ENCODE peak calls at places on chromosomes 5 and 9, in ten cellular contexts. R, N, X, J, P, F, E, T, C and D are unnamed samples. For H3K36me3, the result is how much of the 10 kb centered on the place peaks cover.

GRCh38 chr9:6243746-6244145 is 28.1 kb downstream of the IL33 start:
- DNase-seq in J (no peak), C (no peak), F (no peak), X (no peak), N (peak), R (no peak), T (no peak), E (peak), P (no peak), D (no peak)

GRCh38 chr9:12718482-12719026 is 25.4 kb downstream of the TYRP1 start:
- DNase-seq in E (peak), P (peak), F (peak), N (peak), C (no peak), R (peak), J (no peak), X (peak), T (no peak), D (no peak)

GRCh38 chr9:4849364-4849763 is 56.6 kb downstream of the RCL1 start:
- DNase-seq in N (no peak), J (no peak), F (no peak), P (no peak), T (no peak), E (no peak), X (no peak), R (no peak), C (peak), D (no peak)

GRCh38 chr9:112971415-112971814 is 40.6 kb downstream of the ZNF883 start:
- DNase-seq in T (no peak), E (peak), X (no peak), N (peak), R (peak), C (peak), J (no peak), F (no peak), P (peak), D (no peak)

GRCh38 chr5:131996210-131997025 is 15.0 kb downstream of the ACSL6 start:
- DNase-seq in N (no peak), F (peak), E (no peak), X (no peak), P (no peak), T (no peak), J (no peak), C (no peak), R (no peak), D (no peak)

GRCh38 chr5:37839441-37840035 is 303 bp downstream of the GDNF start:
- DNase-seq in E (peak), J (no peak), P (no peak), R (peak), T (peak), F (peak), C (no peak), X (peak), N (peak), D (peak)

GRCh38 chr5:164861610-164862009 is 1356.2 kb downstream of the MAT2B start:
- DNase-seq in E (no peak), R (no peak), J (no peak), N (no peak), F (no peak), C (no peak), X (no peak), T (no peak), P (no peak), D (no peak)

GRCh38 chr9:109482391-109482916 is 15.7 kb downstream of the PTPN3 start:
- DNase-seq in N (no peak), F (no peak), T (no peak), E (no peak), C (no peak), J (no peak), X (no peak), P (no peak), R (no peak), D (no peak)

GRCh38 chr5:172929371-172929838 is 29.8 kb upstream of the RPL26L1 start:
- DNase-seq in R (no peak), J (peak), X (no peak), E (no peak), T (no peak), P (no peak), F (no peak), N (peak), C (no peak), D (no peak)
- TF ChIP-seq CTCF in R (no peak), J (peak), X (no peak), E (no peak), T (no peak), P (no peak), F (no peak), N (peak), C (no peak), D (no peak)

GRCh38 chr5:157538311-157538710 is 37.3 kb downstream of the ADAM19 start:
- DNase-seq in T (no peak), N (no peak), F (no peak), X (no peak), R (no peak), C (no peak), J (no peak), E (no peak), P (no peak), D (no peak)
- H3K36me3 ChIP-seq in T (under half), N (under half), F (under half), X (under half), R (under half), C (under half), J (under half), E (under half), P (under half), D (under half)

GRCh38 chr9:23551929-23552707 is 273.9 kb downstream of the ELAVL2 start:
- DNase-seq in E (no peak), F (no peak), X (no peak), C (no peak), N (no peak), T (no peak), P (no peak), R (no peak), J (no peak), D (no peak)

GRCh38 chr9:23552876-23553275 is 273.2 kb downstream of the ELAVL2 start:
- DNase-seq in R (no peak), F (no peak), E (no peak), C (no peak), J (no peak), X (no peak), P (no peak), T (no peak), N (no peak), D (no peak)

GRCh38 chr9:23556459-23556858 is 269.6 kb downstream of the ELAVL2 start:
- DNase-seq in F (no peak), R (no peak), T (no peak), J (no peak), N (no peak), X (no peak), C (no peak), P (no peak), E (peak), D (no peak)

GRCh38 chr9:23555849-23556248 is 270.2 kb downstream of the ELAVL2 start:
- DNase-seq in J (no peak), E (no peak), X (no peak), F (no peak), R (peak), T (no peak), N (no peak), C (no peak), P (no peak), D (no peak)

GRCh38 chr9:23554691-23555090 is 271.3 kb downstream of the ELAVL2 start:
- DNase-seq in E (no peak), N (no peak), T (no peak), R (no peak), C (no peak), P (no peak), J (no peak), F (no peak), X (no peak), D (no peak)
- TF ChIP-seq CTCF in E (no peak), N (no peak), T (no peak), R (no peak), C (no peak), P (no peak), J (no peak), F (no peak), X (no peak), D (no peak)

DNA sequence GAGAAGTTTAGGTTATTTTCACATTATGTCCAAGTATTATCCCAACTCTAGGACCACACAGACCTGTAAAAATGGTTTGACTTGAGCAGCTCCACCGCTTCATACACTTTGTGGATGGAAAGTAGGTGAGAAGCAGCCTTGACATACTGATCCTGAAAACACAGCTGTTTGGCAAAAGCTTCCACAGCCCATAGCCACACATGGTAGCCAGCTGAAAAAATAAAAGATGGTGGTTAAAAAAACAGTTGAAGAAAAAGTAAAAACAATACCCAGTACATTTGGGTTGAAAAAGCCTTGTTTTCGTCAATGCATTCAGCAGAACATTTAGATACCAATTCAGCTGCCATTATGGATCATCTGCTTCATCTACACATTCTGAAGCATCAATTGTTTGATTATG is 36.7 kb downstream of the GEMIN5 start:
- DNase-seq in R (no peak), X (no peak), T (no peak), N (peak), C (no peak), P (no peak), E (no peak), F (no peak), J (no peak), D (no peak)
- H3K36me3 ChIP-seq in R (half or more), X (under half), T (under half), N (under half), C (under half), P (half or more), E (under half), F (half or more), J (under half), D (half or more)

GRCh38 chr5:42516282-42517042 is 93.2 kb downstream of the GHR start:
- DNase-seq in F (no peak), C (peak), P (no peak), N (no peak), T (no peak), X (no peak), R (no peak), E (no peak), J (no peak), D (no peak)

GRCh38 chr5:42517164-42517563 is 93.9 kb downstream of the GHR start:
- DNase-seq in E (no peak), F (no peak), C (no peak), R (no peak), T (no peak), N (no peak), J (no peak), X (no peak), P (no peak), D (no peak)

GRCh38 chr5:42515504-42515903 is 92.3 kb downstream of the GHR start:
- DNase-seq in T (no peak), F (no peak), R (no peak), X (no peak), N (no peak), C (no peak), E (no peak), J (no peak), P (no peak), D (no peak)

GRCh38 chr5:42513246-42513645 is 90.0 kb downstream of the GHR start:
- DNase-seq in C (no peak), J (no peak), F (no peak), P (no peak), X (no peak), T (no peak), E (no peak), R (no peak), N (no peak), D (no peak)

GRCh38 chr5:42514759-42515158 is 91.5 kb downstream of the GHR start:
- DNase-seq in P (no peak), T (no peak), C (peak), F (no peak), E (peak), X (peak), J (no peak), N (no peak), R (peak), D (no peak)
- TF ChIP-seq CTCF in P (peak), T (no peak), C (no peak), F (peak), E (peak), X (peak), J (no peak), N (no peak), R (peak), D (peak)